ENCODE peak calls at places on chromosomes 2 and 18, in ten cellular contexts. One of them, this sample, is unnamed.
A peak's percentile ranks its signal among the peaks of the same experiment; 100 is the strongest.

GRCh38 chr18:3184275-3184963 is 35.3 kb downstream of the MYOM1 start:
- DNase-seq in fibroblast of mammary gland: no peak
- DNase-seq in ureter: no peak
- DNase-seq in ACHN: no peak
- DNase-seq in NAMALWA: no peak
- DNase-seq in NCI-H187: no peak
- DNase-seq in AG04450: no peak
- DNase-seq in NCI-H1092 treated with DMSO at 0.1 percent for 48 hours: no peak
- DNase-seq in T-helper 1 cell: no peak
- DNase-seq in NCI-H1105: no peak
- DNase-seq in this sample: no peak

GRCh38 chr2:128642316-128642715 is 323.6 kb upstream of the HS6ST1 start:
- DNase-seq in AG04450: no peak
- DNase-seq in NCI-H187: no peak
- DNase-seq in T-helper 1 cell: no peak
- DNase-seq in ACHN: no peak
- DNase-seq in fibroblast of mammary gland: no peak
- DNase-seq in NCI-H1105: no peak
- DNase-seq in NAMALWA: no peak
- DNase-seq in NCI-H1092 treated with DMSO at 0.1 percent for 48 hours: no peak
- DNase-seq in ureter: peak; percentile 13
- DNase-seq in this sample: no peak

GRCh38 chr18:58378411-58378820 is 250.5 kb downstream of the ALPK2 start:
- DNase-seq in NCI-H1105: no peak
- DNase-seq in NCI-H187: no peak
- DNase-seq in AG04450: no peak
- DNase-seq in ACHN: no peak
- DNase-seq in ureter: no peak
- DNase-seq in fibroblast of mammary gland: no peak
- DNase-seq in NAMALWA: no peak
- DNase-seq in T-helper 1 cell: no peak
- DNase-seq in NCI-H1092 treated with DMSO at 0.1 percent for 48 hours: no peak
- DNase-seq in this sample: no peak

GRCh38 chr18:41967680-41968079 is 12.6 kb downstream of the PIK3C3 start:
- DNase-seq in fibroblast of mammary gland: no peak
- DNase-seq in ureter: no peak
- DNase-seq in AG04450: no peak
- DNase-seq in NCI-H187: no peak
- DNase-seq in ACHN: no peak
- DNase-seq in NAMALWA: no peak
- DNase-seq in NCI-H1092 treated with DMSO at 0.1 percent for 48 hours: no peak
- DNase-seq in NCI-H1105: no peak
- DNase-seq in T-helper 1 cell: no peak
- DNase-seq in this sample: no peak

GRCh38 chr2:235669983-235670962 is 176.4 kb downstream of the AGAP1 start:
- DNase-seq in NCI-H187: peak; percentile 13
- DNase-seq in NCI-H1105: peak; percentile 36
- DNase-seq in NAMALWA: no peak
- DNase-seq in AG04450: peak; percentile 47
- DNase-seq in NCI-H1092 treated with DMSO at 0.1 percent for 48 hours: peak; percentile 43
- DNase-seq in fibroblast of mammary gland: peak; percentile 79
- DNase-seq in ACHN: peak; percentile 6
- DNase-seq in T-helper 1 cell: no peak
- DNase-seq in ureter: peak; percentile 62
- DNase-seq in this sample: no peak

GRCh38 chr18:36297419-36298112 is at the start of gene FHOD3:
- DNase-seq in ACHN: peak; percentile 85
- DNase-seq in NCI-H1092 treated with DMSO at 0.1 percent for 48 hours: peak; percentile 67
- DNase-seq in ureter: peak; percentile 66
- DNase-seq in NCI-H1105: peak; percentile 72
- DNase-seq in AG04450: no peak
- DNase-seq in T-helper 1 cell: no peak
- DNase-seq in fibroblast of mammary gland: peak; percentile 38
- DNase-seq in NCI-H187: no peak
- DNase-seq in NAMALWA: no peak
- DNase-seq in this sample: no peak

GRCh38 chr2:39121523-39122063 is 742 bp upstream of the SOS1 start:
- DNase-seq in NCI-H1092 treated with DMSO at 0.1 percent for 48 hours: peak; percentile 68
- DNase-seq in AG04450: no peak
- DNase-seq in NAMALWA: no peak
- DNase-seq in NCI-H187: no peak
- DNase-seq in ureter: no peak
- DNase-seq in NCI-H1105: no peak
- DNase-seq in fibroblast of mammary gland: no peak
- DNase-seq in T-helper 1 cell: no peak
- DNase-seq in ACHN: no peak
- DNase-seq in this sample: no peak

GRCh38 chr2:219448776-219449476 is 14.3 kb downstream of the SPEG start:
- DNase-seq in NCI-H187: no peak
- DNase-seq in fibroblast of mammary gland: no peak
- DNase-seq in ureter: no peak
- DNase-seq in NAMALWA: no peak
- DNase-seq in T-helper 1 cell: no peak
- DNase-seq in ACHN: no peak
- DNase-seq in NCI-H1092 treated with DMSO at 0.1 percent for 48 hours: no peak
- DNase-seq in NCI-H1105: no peak
- DNase-seq in AG04450: no peak
- DNase-seq in this sample: no peak

GRCh38 chr2:231182500-231182899 is 15.9 kb upstream of the ARMC9 start:
- DNase-seq in NCI-H187: no peak
- DNase-seq in fibroblast of mammary gland: no peak
- DNase-seq in NCI-H1092 treated with DMSO at 0.1 percent for 48 hours: no peak
- DNase-seq in ACHN: no peak
- DNase-seq in NAMALWA: no peak
- DNase-seq in ureter: peak; percentile 33
- DNase-seq in AG04450: no peak
- DNase-seq in NCI-H1105: no peak
- DNase-seq in T-helper 1 cell: no peak
- DNase-seq in this sample: no peak

GRCh38 chr2:20574930-20575329 is 76.0 kb downstream of the HS1BP3 start:
- DNase-seq in NAMALWA: no peak
- DNase-seq in AG04450: no peak
- DNase-seq in fibroblast of mammary gland: no peak
- DNase-seq in ureter: no peak
- DNase-seq in NCI-H1092 treated with DMSO at 0.1 percent for 48 hours: no peak
- DNase-seq in ACHN: no peak
- DNase-seq in T-helper 1 cell: no peak
- DNase-seq in NCI-H1105: no peak
- DNase-seq in NCI-H187: no peak
- DNase-seq in this sample: no peak